ENCODE peak calls at places on chromosomes 11 and 22, in five cellular contexts. One of them, this sample, is unnamed.

GRCh38 chr11:64053699-64054098 is 18.0 kb downstream of the FLRT1 start:
- DNase-seq in dorsolateral prefrontal cortex: no peak
- DNase-seq in endothelial cell: no peak
- DNase-seq in HEK293T: no peak
- DNase-seq in chondrocyte: no peak
- DNase-seq in this sample: no peak

GRCh38 chr11:61272731-61273130 is 22.4 kb downstream of the VWCE start:
- DNase-seq in dorsolateral prefrontal cortex: no peak
- DNase-seq in endothelial cell: no peak
- DNase-seq in HEK293T: no peak
- DNase-seq in chondrocyte: no peak
- DNase-seq in this sample: no peak

GRCh38 chr22:24271406-24271760 is 752 bp downstream of the SPECC1L start:
- DNase-seq in dorsolateral prefrontal cortex: peak; percentile 33
- DNase-seq in endothelial cell: no peak
- DNase-seq in HEK293T: no peak
- DNase-seq in chondrocyte: no peak
- DNase-seq in this sample: no peak

GRCh38 chr11:64971421-64972233 is at the start of gene MAJIN:
- DNase-seq in dorsolateral prefrontal cortex: peak; percentile 15
- DNase-seq in endothelial cell: no peak
- DNase-seq in HEK293T: peak; percentile 75
- DNase-seq in chondrocyte: peak; percentile 92
- DNase-seq in this sample: no peak

GRCh38 chr22:39029227-39029626 is 8.3 kb downstream of the APOBEC3D start:
- DNase-seq in dorsolateral prefrontal cortex: no peak
- DNase-seq in endothelial cell: no peak
- DNase-seq in HEK293T: no peak
- DNase-seq in chondrocyte: no peak
- DNase-seq in this sample: no peak

GRCh38 chr22:49712195-49712791 is 115.4 kb downstream of the BRD1 start:
- DNase-seq in dorsolateral prefrontal cortex: no peak
- DNase-seq in endothelial cell: peak; percentile 76
- DNase-seq in HEK293T: peak; percentile 36
- DNase-seq in chondrocyte: no peak
- DNase-seq in this sample: no peak

GRCh38 chr22:48902001-48902869 is 925.4 kb downstream of the BRD1 start:
- DNase-seq in dorsolateral prefrontal cortex: no peak
- DNase-seq in endothelial cell: no peak
- DNase-seq in HEK293T: no peak
- DNase-seq in chondrocyte: peak; percentile 80
- DNase-seq in this sample: peak; percentile 23

GRCh38 chr11:43222215-43222614 is 89.6 kb upstream of the API5 start:
- DNase-seq in dorsolateral prefrontal cortex: no peak
- DNase-seq in endothelial cell: no peak
- DNase-seq in HEK293T: no peak
- DNase-seq in chondrocyte: no peak
- DNase-seq in this sample: no peak

GRCh38 chr11:122023614-122024250 is 92.3 kb downstream of the BLID start:
- DNase-seq in dorsolateral prefrontal cortex: peak; percentile 15
- DNase-seq in endothelial cell: no peak
- DNase-seq in HEK293T: no peak
- DNase-seq in chondrocyte: no peak
- DNase-seq in this sample: no peak

GRCh38 chr22:48950151-48950915 is 877.3 kb downstream of the BRD1 start:
- DNase-seq in dorsolateral prefrontal cortex: peak; percentile 7
- DNase-seq in endothelial cell: no peak
- DNase-seq in HEK293T: no peak
- DNase-seq in chondrocyte: peak; percentile 88
- DNase-seq in this sample: no peak

GRCh38 chr22:46084943-46085830 is 65.1 kb upstream of the PPARA start:
- DNase-seq in dorsolateral prefrontal cortex: peak; percentile 70
- DNase-seq in endothelial cell: no peak
- DNase-seq in HEK293T: no peak
- DNase-seq in chondrocyte: peak; percentile 92
- DNase-seq in this sample: peak; percentile 94

GRCh38 chr11:116177521-116178220 is 595.1 kb downstream of the BUD13 start:
- DNase-seq in dorsolateral prefrontal cortex: no peak
- DNase-seq in endothelial cell: no peak
- DNase-seq in HEK293T: no peak
- DNase-seq in chondrocyte: no peak
- DNase-seq in this sample: no peak

GRCh38 chr11:83549984-83550667 is 264.0 kb upstream of the CCDC90B start:
- DNase-seq in dorsolateral prefrontal cortex: no peak
- DNase-seq in endothelial cell: no peak
- DNase-seq in HEK293T: no peak
- DNase-seq in chondrocyte: no peak
- DNase-seq in this sample: no peak

GRCh38 chr11:116851631-116852030 is 14.2 kb upstream of the APOA1 start:
- DNase-seq in dorsolateral prefrontal cortex: peak; percentile 35
- DNase-seq in endothelial cell: no peak
- DNase-seq in HEK293T: no peak
- DNase-seq in chondrocyte: no peak
- DNase-seq in this sample: no peak

GRCh38 chr11:101470881-101471535 is 112.8 kb downstream of the TRPC6 start:
- DNase-seq in dorsolateral prefrontal cortex: no peak
- DNase-seq in endothelial cell: no peak
- DNase-seq in HEK293T: no peak
- DNase-seq in chondrocyte: no peak
- DNase-seq in this sample: no peak

GRCh38 chr11:2837096-2837601 is 48.4 kb downstream of the CDKN1C start:
- DNase-seq in dorsolateral prefrontal cortex: no peak
- DNase-seq in endothelial cell: peak; percentile 46
- DNase-seq in HEK293T: peak; percentile 49
- DNase-seq in chondrocyte: no peak
- DNase-seq in this sample: no peak

GRCh38 chr11:65535102-65535501 is 10.2 kb downstream of the SCYL1 start:
- DNase-seq in dorsolateral prefrontal cortex: no peak
- DNase-seq in endothelial cell: no peak
- DNase-seq in HEK293T: no peak
- DNase-seq in chondrocyte: no peak
- DNase-seq in this sample: no peak

GRCh38 chr11:93025558-93026255 is 56.3 kb downstream of the MTNR1B start:
- DNase-seq in dorsolateral prefrontal cortex: no peak
- DNase-seq in endothelial cell: no peak
- DNase-seq in HEK293T: no peak
- DNase-seq in chondrocyte: no peak
- DNase-seq in this sample: no peak

GRCh38 chr22:23038902-23039301 is 31.4 kb upstream of the GNAZ start:
- DNase-seq in dorsolateral prefrontal cortex: no peak
- DNase-seq in endothelial cell: no peak
- DNase-seq in HEK293T: no peak
- DNase-seq in chondrocyte: no peak
- DNase-seq in this sample: no peak

GRCh38 chr22:39621826-39622225 is 51.3 kb downstream of the CACNA1I start:
- DNase-seq in dorsolateral prefrontal cortex: no peak
- DNase-seq in endothelial cell: no peak
- DNase-seq in HEK293T: no peak
- DNase-seq in chondrocyte: no peak
- DNase-seq in this sample: no peak

GRCh38 chr11:112797653-112798293 is 163.4 kb upstream of the NCAM1 start:
- DNase-seq in dorsolateral prefrontal cortex: peak; percentile 84
- DNase-seq in endothelial cell: peak; percentile 64
- DNase-seq in HEK293T: peak; percentile 71
- DNase-seq in chondrocyte: no peak
- DNase-seq in this sample: no peak

GRCh38 chr22:50506611-50507420 is 686 bp downstream of the LMF2 start:
- DNase-seq in dorsolateral prefrontal cortex: no peak
- DNase-seq in endothelial cell: no peak
- DNase-seq in HEK293T: no peak
- DNase-seq in chondrocyte: no peak
- DNase-seq in this sample: no peak

GRCh38 chr11:48020092-48020755 is 39.9 kb downstream of the PTPRJ start:
- DNase-seq in dorsolateral prefrontal cortex: no peak
- DNase-seq in endothelial cell: no peak
- DNase-seq in HEK293T: no peak
- DNase-seq in chondrocyte: no peak
- DNase-seq in this sample: no peak

GRCh38 chr11:3981084-3981633 is 113.4 kb upstream of the RRM1 start:
- DNase-seq in dorsolateral prefrontal cortex: no peak
- DNase-seq in endothelial cell: no peak
- DNase-seq in HEK293T: no peak
- DNase-seq in chondrocyte: no peak
- DNase-seq in this sample: no peak

GRCh38 chr11:120168108-120168959 is 30.4 kb upstream of the TRIM29 start:
- DNase-seq in dorsolateral prefrontal cortex: no peak
- DNase-seq in endothelial cell: no peak
- DNase-seq in HEK293T: peak; percentile 3
- DNase-seq in chondrocyte: peak; percentile 70
- DNase-seq in this sample: no peak

GRCh38 chr11:12587333-12587997 is 86.8 kb upstream of the TEAD1 start:
- DNase-seq in dorsolateral prefrontal cortex: no peak
- DNase-seq in endothelial cell: peak; percentile 8
- DNase-seq in HEK293T: no peak
- DNase-seq in chondrocyte: no peak
- DNase-seq in this sample: no peak

This sample was measured in RWPE2.